ENCODE peak calls at places on chromosomes 4 and X, in nine cellular contexts. S is fibroblast of mammary gland; W is AG10803; R is GM20000; U is RWPE1; F is neural progenitor cell; P is colonic mucosa; J is fibroblast of lung; T is CD8-positive, alpha-beta T cell. V is an unnamed sample.

GRCh38 chr4:55032179-55032578 is 93.2 kb downstream of the KDR start:
- DNase-seq in J (no peak), W (no peak), F (no peak), R (no peak), P (no peak), S (no peak), T (no peak), U (no peak), V (peak)

GRCh38 chr4:110245567-110245966 is 47.2 kb upstream of the ELOVL6 start:
- DNase-seq in U (peak), J (peak), P (no peak), W (peak), T (no peak), F (no peak), R (no peak), S (peak), V (peak)

GRCh38 chr4:81052119-81053068 is 21.9 kb downstream of the BMP3 start:
- DNase-seq in F (peak), P (peak), J (peak), U (peak), S (peak), T (peak), R (peak), W (peak), V (peak)

GRCh38 chr4:101421393-101421792 is 74.1 kb upstream of the PPP3CA start:
- DNase-seq in J (no peak), P (no peak), T (no peak), W (no peak), F (no peak), R (no peak), U (no peak), S (no peak), V (no peak)

GRCh38 chr4:113700602-113701150 is 60.9 kb downstream of the CAMK2D start:
- DNase-seq in S (no peak), J (peak), R (no peak), W (no peak), F (no peak), T (no peak), P (no peak), U (no peak), V (no peak)

GRCh38 chr4:114267976-114268375 is 288.5 kb upstream of the ARSJ start:
- DNase-seq in T (no peak), J (no peak), F (no peak), U (no peak), P (no peak), R (no peak), S (peak), W (peak), V (no peak)

GRCh38 chr4:85409251-85409650 is 65.7 kb upstream of the ARHGAP24 start:
- DNase-seq in T (no peak), U (no peak), R (no peak), J (no peak), P (no peak), W (no peak), F (no peak), S (no peak), V (peak)

GRCh38 chr4:40245794-40246546 is 49.1 kb downstream of the RHOH start:
- DNase-seq in F (no peak), S (no peak), W (no peak), T (no peak), R (no peak), U (no peak), J (no peak), P (no peak), V (no peak)

GRCh38 chrX:19343085-19343461 is 654 bp upstream of the PDHA1 start:
- DNase-seq in U (peak), F (peak), J (no peak), R (no peak), P (no peak), T (no peak), S (no peak), W (no peak), V (no peak)

GRCh38 chr4:174217273-174218126 is 66.0 kb downstream of the FBXO8 start:
- DNase-seq in U (no peak), P (no peak), S (peak), F (peak), T (peak), J (peak), R (no peak), W (peak), V (peak)

GRCh38 chr4:54840992-54841768 is 183.4 kb downstream of the KIT start:
- DNase-seq in F (peak), J (peak), R (no peak), S (peak), P (peak), U (peak), W (peak), T (no peak), V (peak)

GRCh38 chr4:117085185-117085701 is at the start of gene TRAM1L1:
- DNase-seq in F (peak), J (peak), R (peak), W (peak), U (peak), S (peak), T (no peak), P (peak), V (peak)

GRCh38 chr4:115233600-115233999 is 120.2 kb upstream of the NDST4 start:
- DNase-seq in R (no peak), T (no peak), W (no peak), U (no peak), F (no peak), J (no peak), P (no peak), S (no peak), V (no peak)

GRCh38 chr4:40056722-40057539 is at the start of gene N4BP2:
- DNase-seq in U (peak), R (peak), T (peak), F (peak), S (peak), J (peak), W (peak), P (peak), V (peak)

GRCh38 chr4:85147481-85148076 is 181.1 kb upstream of the WDFY3 start:
- DNase-seq in F (peak), R (peak), W (peak), T (no peak), J (peak), P (peak), U (peak), S (peak), V (peak)

GRCh38 chr4:121685257-121685656 is 11.5 kb downstream of the ANXA5 start:
- DNase-seq in J (peak), T (no peak), P (no peak), U (no peak), S (no peak), W (no peak), F (no peak), R (no peak), V (no peak)

GRCh38 chrX:70452143-70452733 is 7.6 kb downstream of the DLG3 start:
- DNase-seq in R (peak), U (no peak), S (peak), F (peak), T (peak), P (peak), J (peak), W (peak), V (peak)

GRCh38 chr4:47531241-47531953 is 46.3 kb downstream of the ATP10D start:
- DNase-seq in P (peak), R (peak), U (peak), J (peak), S (peak), F (peak), T (peak), W (peak), V (peak)

GRCh38 chr4:53994382-53994781 is 70.0 kb downstream of the CHIC2 start:
- DNase-seq in P (no peak), R (no peak), F (no peak), T (no peak), S (no peak), J (no peak), U (no peak), W (no peak), V (no peak)

GRCh38 chrX:101040197-101040596 is 11.7 kb downstream of the TRMT2B start:
- DNase-seq in U (no peak), F (no peak), P (no peak), S (peak), T (no peak), W (peak), R (no peak), J (no peak), V (no peak)

GRCh38 chr4:154010377-154010776 is 221.5 kb upstream of the SFRP2 start:
- DNase-seq in S (peak), J (no peak), W (peak), P (no peak), F (no peak), U (no peak), T (no peak), R (no peak), V (no peak)

GRCh38 chr4:82017680-82018079 is 356.1 kb downstream of the HNRNPD start:
- DNase-seq in F (peak), U (peak), T (no peak), J (peak), R (no peak), P (no peak), S (peak), W (peak), V (peak)

GRCh38 chrX:108740299-108740774 is 4.0 kb upstream of the IRS4 start:
- DNase-seq in U (no peak), S (no peak), F (no peak), W (no peak), J (no peak), R (no peak), P (no peak), T (no peak), V (no peak)

GRCh38 chrX:154417157-154417556 is 5.8 kb downstream of the TAFAZZIN start:
- DNase-seq in P (no peak), W (no peak), U (no peak), S (no peak), T (no peak), R (no peak), F (no peak), J (no peak), V (no peak)

GRCh38 chr4:29128810-29129209 is 1591.4 kb upstream of the PCDH7 start:
- DNase-seq in R (no peak), P (no peak), F (no peak), T (no peak), U (no peak), J (no peak), S (no peak), W (no peak), V (no peak)

GRCh38 chr4:81590596-81590995 is 118.9 kb upstream of the RASGEF1B start:
- DNase-seq in S (no peak), U (no peak), P (no peak), W (no peak), J (no peak), T (no peak), F (no peak), R (no peak), V (no peak)

GRCh38 chrX:136630881-136631280 is 17.1 kb upstream of the CD40LG start:
- DNase-seq in S (no peak), W (no peak), J (no peak), R (no peak), T (no peak), F (no peak), U (no peak), P (no peak), V (no peak)

GRCh38 chr4:100117749-100118148 is 72.5 kb downstream of the DDIT4L start:
- DNase-seq in R (no peak), S (no peak), T (no peak), W (no peak), P (no peak), F (no peak), U (no peak), J (peak), V (peak)
- TF ChIP-seq CTCF in R (no peak), S (peak), T (no peak), W (peak), P (no peak), F (peak), U (no peak), J (peak), V (peak)

GRCh38 chrX:115906881-115907280 is 263.7 kb upstream of the AGTR2 start:
- DNase-seq in J (no peak), W (no peak), T (no peak), R (peak), U (no peak), S (no peak), F (no peak), P (no peak), V (no peak)

GRCh38 chrX:115911967-115912366 is 258.6 kb upstream of the AGTR2 start:
- DNase-seq in U (no peak), S (no peak), P (no peak), T (no peak), W (no peak), F (no peak), J (no peak), R (no peak), V (no peak)

GRCh38 chrX:115909017-115909416 is 261.5 kb upstream of the AGTR2 start:
- DNase-seq in J (no peak), U (no peak), F (no peak), T (no peak), R (no peak), W (no peak), S (no peak), P (no peak), V (no peak)

GRCh38 chrX:115913575-115913974 is 257.0 kb upstream of the AGTR2 start:
- DNase-seq in T (no peak), W (no peak), F (no peak), J (no peak), R (peak), U (no peak), P (no peak), S (no peak), V (no peak)

GRCh38 chrX:115912372-115912897 is 258.1 kb upstream of the AGTR2 start:
- DNase-seq in F (peak), W (no peak), T (no peak), U (no peak), P (no peak), R (peak), J (no peak), S (peak), V (peak)
- TF ChIP-seq CTCF in F (peak), W (no peak), T (no peak), U (no peak), P (peak), R (no peak), J (no peak), S (peak), V (peak)

GRCh38 chrX:40552768-40553167 is 28.0 kb upstream of the ATP6AP2 start:
- DNase-seq in U (no peak), R (no peak), J (peak), W (peak), P (no peak), S (peak), T (no peak), F (peak), V (no peak)
- TF ChIP-seq CTCF in U (peak), R (no peak), J (peak), W (peak), P (no peak), S (peak), T (no peak), F (peak), V (no peak)

GRCh38 chr4:76307670-76308014 is 1.1 kb downstream of the STBD1 start:
- DNase-seq in T (no peak), S (no peak), J (no peak), U (no peak), W (no peak), P (peak), R (no peak), F (no peak), V (no peak)

GRCh38 chr4:76306882-76307669 is 543 bp downstream of the STBD1 start:
- DNase-seq in P (peak), T (no peak), R (peak), W (peak), U (peak), F (peak), S (peak), J (peak), V (peak)

GRCh38 chr4:76308548-76308947 is 2.0 kb downstream of the STBD1 start:
- DNase-seq in S (no peak), U (no peak), R (no peak), P (no peak), F (no peak), J (no peak), W (no peak), T (no peak), V (no peak)

GRCh38 chr4:76305033-76305687 is 1.4 kb upstream of the STBD1 start:
- DNase-seq in W (no peak), R (no peak), U (no peak), F (no peak), S (no peak), T (no peak), J (no peak), P (no peak), V (no peak)

DNA sequence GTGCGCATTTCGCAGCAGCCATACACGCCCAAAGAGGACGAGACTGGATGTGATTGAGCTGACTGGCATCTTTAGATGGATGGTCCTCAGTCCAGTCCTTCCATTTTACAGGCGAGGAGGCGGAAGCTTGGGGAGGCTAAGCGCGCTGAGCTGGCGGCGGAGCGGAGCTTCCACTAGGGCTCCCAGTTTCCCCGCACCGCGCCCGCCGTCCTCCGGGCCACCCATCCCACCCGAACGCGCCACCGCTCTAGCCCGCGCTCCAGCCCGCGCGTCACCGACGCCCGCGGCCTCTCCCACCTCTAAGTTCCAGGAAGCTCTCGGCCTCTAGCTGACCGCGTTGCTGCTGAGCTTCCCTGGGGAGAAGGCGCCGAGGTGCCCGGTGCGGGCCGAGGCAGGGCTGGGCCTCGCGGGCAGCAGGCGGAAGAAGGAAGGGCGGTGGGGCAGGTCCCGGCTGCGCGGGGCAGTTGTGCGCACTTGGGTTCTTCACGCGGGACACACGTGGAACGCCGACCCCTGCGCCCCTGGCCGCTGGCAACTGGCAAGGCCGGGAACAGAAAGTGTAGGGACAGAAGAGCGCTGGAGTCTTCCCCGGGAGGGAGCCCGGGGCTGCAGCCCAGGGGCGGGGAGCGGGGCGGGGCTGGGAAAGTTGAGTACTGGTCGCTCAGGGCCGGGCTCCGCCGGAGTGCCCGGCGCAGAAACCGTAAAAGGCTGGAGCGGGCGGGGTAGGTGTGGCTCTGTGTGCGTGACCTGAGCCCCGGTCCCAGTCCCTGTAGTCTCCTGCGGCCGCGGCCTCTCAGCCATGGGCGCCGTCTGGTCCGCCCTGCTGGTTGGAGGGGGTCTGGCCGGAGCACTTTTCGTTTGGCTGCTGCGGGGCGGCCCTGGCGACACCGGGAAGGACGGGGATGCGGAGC is at the start of gene STBD1:
- DNase-seq in U (peak), J (peak), P (peak), W (peak), R (peak), F (peak), S (peak), T (no peak), V (peak)
- TF ChIP-seq CTCF in U (no peak), J (no peak), P (no peak), W (no peak), R (no peak), F (peak), S (no peak), T (no peak), V (peak)

GRCh38 chr4:6343950-6344408 is 74.3 kb downstream of the WFS1 start:
- DNase-seq in U (peak), P (no peak), S (peak), T (no peak), W (peak), R (no peak), J (peak), F (no peak), V (peak)
- TF ChIP-seq CTCF in U (peak), P (no peak), S (no peak), T (no peak), W (peak), R (no peak), J (no peak), F (peak), V (peak)

DNA sequence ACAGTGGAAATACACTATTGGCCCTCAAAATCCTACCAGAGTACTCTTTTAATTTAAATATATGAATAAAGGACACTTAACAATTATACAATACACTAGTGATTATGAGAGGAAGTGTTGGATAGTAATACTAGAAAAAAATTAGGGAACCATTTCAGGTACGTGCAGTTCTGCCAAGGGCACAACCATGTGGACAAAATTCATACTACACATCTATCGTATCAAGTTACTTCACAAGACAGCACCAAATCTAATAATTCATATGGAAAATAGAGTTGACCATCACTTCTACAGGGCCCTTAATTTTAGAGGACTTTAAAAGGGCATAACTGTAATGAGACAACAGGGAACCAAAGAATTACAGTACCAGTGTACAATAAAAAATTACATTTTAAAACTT is 69.2 kb upstream of the ZCCHC13 start:
- DNase-seq in S (no peak), J (no peak), T (no peak), P (no peak), W (no peak), R (no peak), F (no peak), U (no peak), V (no peak)
- TF ChIP-seq CTCF in S (peak), J (no peak), T (no peak), P (no peak), W (no peak), R (no peak), F (no peak), U (no peak), V (no peak)

DNA sequence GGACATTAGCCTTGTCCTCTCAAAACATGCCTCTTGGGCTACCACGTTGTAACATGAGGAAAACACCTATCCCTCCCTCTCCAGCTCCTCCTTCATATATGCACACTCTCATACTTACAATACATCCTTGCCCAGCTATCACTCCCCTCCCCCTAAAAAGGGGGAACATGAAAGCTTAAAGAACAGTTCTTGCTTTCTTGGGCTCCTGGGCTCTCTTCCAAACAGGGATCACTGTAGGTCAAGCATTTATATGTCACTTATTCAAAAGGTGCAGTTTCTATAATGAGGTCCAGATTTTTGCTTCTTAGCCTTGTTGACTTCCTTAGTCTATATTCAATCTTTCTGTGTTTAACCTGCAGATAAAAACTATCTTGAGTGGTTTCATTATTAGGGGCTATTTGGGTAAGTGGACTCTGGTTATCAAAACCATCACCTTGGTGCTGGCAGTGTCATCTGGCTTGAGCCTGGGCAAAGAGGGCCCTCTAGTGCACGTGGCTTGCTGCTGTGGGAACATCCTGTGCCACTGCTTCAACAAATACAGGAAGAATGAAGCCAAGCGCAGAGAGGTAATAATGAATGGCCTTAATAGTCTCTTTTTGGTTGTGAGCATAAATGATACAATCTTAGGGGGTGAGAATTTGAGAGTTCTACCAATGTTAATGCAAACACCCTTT is 119.4 kb downstream of the AKAP4 start:
- DNase-seq in P (peak), W (peak), U (no peak), J (peak), F (peak), S (peak), R (no peak), T (no peak), V (peak)
- TF ChIP-seq CTCF in P (peak), W (peak), U (no peak), J (peak), F (peak), S (peak), R (no peak), T (no peak), V (peak)